ENCODE peak calls at places on chromosomes 11 and 22, in six cellular contexts. One of them, this sample, is unnamed.

GRCh38 chr11:1460994-1461805 is 25.4 kb downstream of the MOB2 start:
- DNase-seq in GM20000: no peak
- DNase-seq in astrocyte of the spinal cord: no peak
- DNase-seq in retinal pigment epithelial cell: no peak
- DNase-seq in CD8-positive, alpha-beta T cell: no peak
- DNase-seq in GM12865: no peak
- DNase-seq in this sample: no peak

GRCh38 chr11:10328314-10329090 is 23.6 kb downstream of the ADM start:
- DNase-seq in GM20000: no peak
- DNase-seq in astrocyte of the spinal cord: peak; percentile 87
- DNase-seq in retinal pigment epithelial cell: no peak
- DNase-seq in CD8-positive, alpha-beta T cell: no peak
- DNase-seq in GM12865: no peak
- DNase-seq in this sample: no peak

GRCh38 chr11:57087966-57088365 is 93.8 kb upstream of the LRRC55 start:
- DNase-seq in GM20000: no peak
- DNase-seq in astrocyte of the spinal cord: no peak
- DNase-seq in retinal pigment epithelial cell: no peak
- DNase-seq in CD8-positive, alpha-beta T cell: no peak
- DNase-seq in GM12865: no peak
- DNase-seq in this sample: no peak

GRCh38 chr11:702731-703461 is 3.1 kb upstream of the EPS8L2 start:
- DNase-seq in GM20000: no peak
- DNase-seq in astrocyte of the spinal cord: no peak
- DNase-seq in retinal pigment epithelial cell: no peak
- DNase-seq in CD8-positive, alpha-beta T cell: no peak
- DNase-seq in GM12865: no peak
- DNase-seq in this sample: no peak

GRCh38 chr22:35835998-35836691 is 118.5 kb downstream of the APOL5 start:
- DNase-seq in GM20000: no peak
- DNase-seq in astrocyte of the spinal cord: peak; percentile 86
- DNase-seq in retinal pigment epithelial cell: peak; percentile 54
- DNase-seq in CD8-positive, alpha-beta T cell: no peak
- DNase-seq in GM12865: no peak
- DNase-seq in this sample: no peak

GRCh38 chr22:43262990-43263644 is 76.2 kb upstream of the TTLL12 start:
- DNase-seq in GM20000: peak; percentile 57
- DNase-seq in astrocyte of the spinal cord: no peak
- DNase-seq in retinal pigment epithelial cell: peak; percentile 10
- DNase-seq in CD8-positive, alpha-beta T cell: peak; percentile 54
- DNase-seq in GM12865: peak; percentile 69
- DNase-seq in this sample: no peak

GRCh38 chr22:45179276-45180049 is 15.7 kb downstream of the NUP50 start:
- DNase-seq in GM20000: no peak
- DNase-seq in astrocyte of the spinal cord: no peak
- DNase-seq in retinal pigment epithelial cell: no peak
- DNase-seq in CD8-positive, alpha-beta T cell: peak; percentile 34
- DNase-seq in GM12865: no peak
- DNase-seq in this sample: no peak

GRCh38 chr11:7591992-7592391 is 78.2 kb downstream of the PPFIBP2 start:
- DNase-seq in GM20000: peak; percentile 16
- DNase-seq in astrocyte of the spinal cord: no peak
- DNase-seq in retinal pigment epithelial cell: no peak
- DNase-seq in CD8-positive, alpha-beta T cell: no peak
- DNase-seq in GM12865: peak; percentile 68
- DNase-seq in this sample: no peak

GRCh38 chr11:72732329-72732728 is 19.9 kb downstream of the ARAP1 start:
- DNase-seq in GM20000: no peak
- DNase-seq in astrocyte of the spinal cord: no peak
- DNase-seq in retinal pigment epithelial cell: no peak
- DNase-seq in CD8-positive, alpha-beta T cell: no peak
- DNase-seq in GM12865: no peak
- DNase-seq in this sample: no peak

GRCh38 chr11:75402002-75402773 is 2.9 kb downstream of the RPS3 start:
- DNase-seq in GM20000: no peak
- DNase-seq in astrocyte of the spinal cord: no peak
- DNase-seq in retinal pigment epithelial cell: no peak
- DNase-seq in CD8-positive, alpha-beta T cell: no peak
- DNase-seq in GM12865: no peak
- DNase-seq in this sample: no peak
- TF ChIP-seq CTCF in GM20000: no peak
- TF ChIP-seq CTCF in astrocyte of the spinal cord: no peak
- TF ChIP-seq CTCF in retinal pigment epithelial cell: no peak
- TF ChIP-seq CTCF in CD8-positive, alpha-beta T cell: no peak
- TF ChIP-seq CTCF in GM12865: no peak
- TF ChIP-seq CTCF in this sample: no peak

GRCh38 chr22:20017622-20017958 is 967 bp upstream of the ARVCF start:
- DNase-seq in GM20000: no peak
- DNase-seq in astrocyte of the spinal cord: no peak
- DNase-seq in retinal pigment epithelial cell: no peak
- DNase-seq in CD8-positive, alpha-beta T cell: no peak
- DNase-seq in GM12865: no peak
- DNase-seq in this sample: no peak

GRCh38 chr22:20015971-20016733 is 471 bp downstream of the ARVCF start:
- DNase-seq in GM20000: peak; percentile 56
- DNase-seq in astrocyte of the spinal cord: no peak
- DNase-seq in retinal pigment epithelial cell: no peak
- DNase-seq in CD8-positive, alpha-beta T cell: peak; percentile 27
- DNase-seq in GM12865: no peak
- DNase-seq in this sample: peak; percentile 52

GRCh38 chr22:20018001-20018400 is 1.4 kb upstream of the ARVCF start:
- DNase-seq in GM20000: no peak
- DNase-seq in astrocyte of the spinal cord: no peak
- DNase-seq in retinal pigment epithelial cell: no peak
- DNase-seq in CD8-positive, alpha-beta T cell: no peak
- DNase-seq in GM12865: no peak
- DNase-seq in this sample: no peak

GRCh38 chr22:20015187-20015625 is 1.4 kb downstream of the ARVCF start:
- DNase-seq in GM20000: no peak
- DNase-seq in astrocyte of the spinal cord: no peak
- DNase-seq in retinal pigment epithelial cell: no peak
- DNase-seq in CD8-positive, alpha-beta T cell: no peak
- DNase-seq in GM12865: no peak
- DNase-seq in this sample: no peak

DNA sequence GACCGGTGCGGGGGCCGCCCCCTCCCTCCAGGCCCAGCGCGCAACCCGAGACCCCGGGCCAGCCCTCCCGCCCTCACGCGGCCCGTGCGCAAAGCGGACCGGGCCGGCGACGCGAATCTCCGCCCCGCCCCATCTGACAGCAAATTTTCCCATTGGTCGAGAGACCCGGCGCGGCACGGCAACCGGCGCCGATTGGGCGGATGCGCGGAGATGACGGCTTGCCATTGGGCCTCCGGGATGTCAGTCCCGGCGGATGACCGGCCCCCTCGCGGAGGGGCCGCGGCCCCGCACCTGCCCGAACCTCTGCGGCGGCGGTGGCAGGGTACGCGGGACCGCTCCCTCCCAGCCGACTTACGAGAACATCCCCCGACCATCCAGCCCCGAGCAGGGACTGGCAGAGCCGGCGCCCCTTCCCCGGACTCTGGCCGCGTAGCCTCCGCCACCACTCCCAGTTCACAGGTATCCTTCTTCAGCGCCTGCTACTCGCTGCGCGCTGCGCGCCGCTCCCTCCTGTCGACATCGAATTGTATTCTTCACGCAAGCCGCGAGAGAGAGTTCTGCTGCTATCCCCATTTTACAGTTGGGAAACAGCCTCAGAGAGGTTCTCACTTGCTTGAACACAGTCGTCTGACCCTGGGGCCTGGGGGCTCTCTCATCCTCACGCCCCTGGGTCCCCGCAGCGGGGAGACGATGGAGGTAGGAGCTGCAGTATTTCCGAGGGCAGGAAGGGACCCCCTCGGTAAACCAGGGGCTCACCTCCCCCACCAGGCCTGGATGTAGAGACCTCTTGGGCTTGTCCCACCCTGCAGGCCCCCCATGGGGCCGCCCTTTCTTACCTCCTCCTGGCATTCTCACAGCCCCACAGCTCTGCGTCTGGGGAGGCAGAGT is at the start of gene ARVCF:
- DNase-seq in GM20000: peak; percentile 100
- DNase-seq in astrocyte of the spinal cord: peak; percentile 87
- DNase-seq in retinal pigment epithelial cell: no peak
- DNase-seq in CD8-positive, alpha-beta T cell: peak; percentile 92
- DNase-seq in GM12865: peak; percentile 94
- DNase-seq in this sample: peak; percentile 94
- TF ChIP-seq CTCF in GM20000: no peak
- TF ChIP-seq CTCF in astrocyte of the spinal cord: no peak
- TF ChIP-seq CTCF in retinal pigment epithelial cell: no peak
- TF ChIP-seq CTCF in CD8-positive, alpha-beta T cell: no peak
- TF ChIP-seq CTCF in GM12865: no peak
- TF ChIP-seq CTCF in this sample: no peak

GRCh38 chr11:80388133-80388532 is 947.3 kb upstream of the TENM4 start:
- DNase-seq in GM20000: no peak
- DNase-seq in astrocyte of the spinal cord: no peak
- DNase-seq in retinal pigment epithelial cell: peak; percentile 16
- DNase-seq in CD8-positive, alpha-beta T cell: no peak
- DNase-seq in GM12865: no peak
- DNase-seq in this sample: no peak

GRCh38 chr11:80388536-80388935 is 947.7 kb upstream of the TENM4 start:
- DNase-seq in GM20000: no peak
- DNase-seq in astrocyte of the spinal cord: no peak
- DNase-seq in retinal pigment epithelial cell: no peak
- DNase-seq in CD8-positive, alpha-beta T cell: no peak
- DNase-seq in GM12865: no peak
- DNase-seq in this sample: no peak

GRCh38 chr11:80379620-80380278 is 938.9 kb upstream of the TENM4 start:
- DNase-seq in GM20000: no peak
- DNase-seq in astrocyte of the spinal cord: no peak
- DNase-seq in retinal pigment epithelial cell: no peak
- DNase-seq in CD8-positive, alpha-beta T cell: no peak
- DNase-seq in GM12865: no peak
- DNase-seq in this sample: no peak

DNA sequence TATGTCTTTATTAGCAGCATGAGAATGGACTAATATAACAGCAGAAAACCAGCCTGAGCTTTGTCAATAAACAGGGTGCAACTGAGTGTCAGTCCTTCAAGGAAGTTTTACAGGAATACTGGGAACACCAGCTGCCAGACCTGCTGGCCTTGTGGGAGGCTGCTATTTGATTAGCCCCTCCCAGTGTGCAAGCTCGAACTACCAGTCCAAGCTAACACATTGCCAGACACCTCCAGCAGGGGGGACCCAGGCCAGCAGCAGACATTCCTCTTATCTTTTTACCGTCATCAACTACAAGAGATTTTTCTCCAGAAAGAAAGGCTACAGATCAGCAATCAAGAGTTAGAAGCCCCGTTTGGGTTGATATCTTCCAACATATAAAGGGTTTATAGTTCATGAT is 942.8 kb upstream of the TENM4 start:
- DNase-seq in GM20000: no peak
- DNase-seq in astrocyte of the spinal cord: no peak
- DNase-seq in retinal pigment epithelial cell: no peak
- DNase-seq in CD8-positive, alpha-beta T cell: no peak
- DNase-seq in GM12865: no peak
- DNase-seq in this sample: no peak
- TF ChIP-seq CTCF in GM20000: no peak
- TF ChIP-seq CTCF in astrocyte of the spinal cord: no peak
- TF ChIP-seq CTCF in retinal pigment epithelial cell: no peak
- TF ChIP-seq CTCF in CD8-positive, alpha-beta T cell: no peak
- TF ChIP-seq CTCF in GM12865: no peak
- TF ChIP-seq CTCF in this sample: no peak

GRCh38 chr11:86196291-86196690 is 48.3 kb upstream of the EED start:
- DNase-seq in GM20000: no peak
- DNase-seq in astrocyte of the spinal cord: no peak
- DNase-seq in retinal pigment epithelial cell: no peak
- DNase-seq in CD8-positive, alpha-beta T cell: no peak
- DNase-seq in GM12865: no peak
- DNase-seq in this sample: no peak

GRCh38 chr11:86192858-86193257 is 51.7 kb upstream of the EED start:
- DNase-seq in GM20000: no peak
- DNase-seq in astrocyte of the spinal cord: no peak
- DNase-seq in retinal pigment epithelial cell: no peak
- DNase-seq in CD8-positive, alpha-beta T cell: no peak
- DNase-seq in GM12865: no peak
- DNase-seq in this sample: no peak

GRCh38 chr11:86191874-86192273 is 52.7 kb upstream of the EED start:
- DNase-seq in GM20000: no peak
- DNase-seq in astrocyte of the spinal cord: no peak
- DNase-seq in retinal pigment epithelial cell: no peak
- DNase-seq in CD8-positive, alpha-beta T cell: no peak
- DNase-seq in GM12865: no peak
- DNase-seq in this sample: no peak

GRCh38 chr11:86194998-86195397 is 49.6 kb upstream of the EED start:
- DNase-seq in GM20000: no peak
- DNase-seq in astrocyte of the spinal cord: no peak
- DNase-seq in retinal pigment epithelial cell: no peak
- DNase-seq in CD8-positive, alpha-beta T cell: no peak
- DNase-seq in GM12865: no peak
- DNase-seq in this sample: no peak

GRCh38 chr11:86193297-86194095 is 51.1 kb upstream of the EED start:
- DNase-seq in GM20000: peak; percentile 88
- DNase-seq in astrocyte of the spinal cord: peak; percentile 79
- DNase-seq in retinal pigment epithelial cell: no peak
- DNase-seq in CD8-positive, alpha-beta T cell: peak; percentile 57
- DNase-seq in GM12865: peak; percentile 85
- DNase-seq in this sample: peak; percentile 48
- TF ChIP-seq CTCF in GM20000: peak; percentile 67
- TF ChIP-seq CTCF in astrocyte of the spinal cord: peak; percentile 78
- TF ChIP-seq CTCF in retinal pigment epithelial cell: peak; percentile 89
- TF ChIP-seq CTCF in CD8-positive, alpha-beta T cell: peak; percentile 80
- TF ChIP-seq CTCF in GM12865: peak; percentile 78
- TF ChIP-seq CTCF in this sample: peak; percentile 50

GRCh38 chr11:42974510-42974909 is 337.3 kb upstream of the API5 start:
- DNase-seq in GM20000: no peak
- DNase-seq in astrocyte of the spinal cord: no peak
- DNase-seq in retinal pigment epithelial cell: no peak
- DNase-seq in CD8-positive, alpha-beta T cell: no peak
- DNase-seq in GM12865: no peak
- DNase-seq in this sample: no peak
- TF ChIP-seq CTCF in GM20000: no peak
- TF ChIP-seq CTCF in astrocyte of the spinal cord: no peak
- TF ChIP-seq CTCF in retinal pigment epithelial cell: no peak
- TF ChIP-seq CTCF in CD8-positive, alpha-beta T cell: no peak
- TF ChIP-seq CTCF in GM12865: no peak
- TF ChIP-seq CTCF in this sample: no peak

GRCh38 chr22:19766506-19767426 is 6.2 kb downstream of the TBX1 start:
- DNase-seq in GM20000: peak; percentile 61
- DNase-seq in astrocyte of the spinal cord: no peak
- DNase-seq in retinal pigment epithelial cell: no peak
- DNase-seq in CD8-positive, alpha-beta T cell: peak; percentile 43
- DNase-seq in GM12865: peak; percentile 34
- DNase-seq in this sample: no peak
- TF ChIP-seq CTCF in GM20000: no peak
- TF ChIP-seq CTCF in astrocyte of the spinal cord: peak; percentile 20
- TF ChIP-seq CTCF in retinal pigment epithelial cell: peak; percentile 14
- TF ChIP-seq CTCF in CD8-positive, alpha-beta T cell: peak; percentile 27
- TF ChIP-seq CTCF in GM12865: peak; percentile 17
- TF ChIP-seq CTCF in this sample: no peak

This sample was measured in activated B cell treated with CpG ODN at 0.5 μM for 24 hours.